ENCODE peak calls at places on chromosome 2, in seven cellular contexts. Q is H1, Z is SK-N-SH, E is HCT116, A is Panc1, C is K562, D is HepG2. F is an unnamed sample.

GRCh38 chr2:71223767-71224333 is 3.1 kb downstream of the PAIP2B start:
- DNase-seq in Q (peak; percentile 57), Z (peak; percentile 52), E (peak; percentile 47), A (peak; percentile 24), C (peak; percentile 56), D (peak; percentile 52), F (no peak)

GRCh38 chr2:18584608-18584954 is 4.8 kb downstream of the NT5C1B start:
- DNase-seq in Q (no peak), Z (no peak), E (no peak), A (no peak), C (no peak), D (no peak), F (no peak)

GRCh38 chr2:170719810-170720209 is 4.7 kb downstream of the SP5 start:
- DNase-seq in Q (no peak), Z (no peak), E (no peak), A (no peak), C (no peak), D (no peak), F (no peak)

GRCh38 chr2:8494589-8494988 is 187.3 kb upstream of the ID2 start:
- DNase-seq in Q (no peak), Z (no peak), E (no peak), A (no peak), C (no peak), D (no peak), F (no peak)

GRCh38 chr2:236157815-236158498 is 10.2 kb downstream of the GBX2 start:
- DNase-seq in Q (no peak), Z (no peak), E (no peak), A (no peak), C (no peak), D (no peak), F (no peak)

GRCh38 chr2:135174049-135174801 is 122.1 kb downstream of the RAB3GAP1 start:
- DNase-seq in Q (no peak), Z (no peak), E (no peak), A (no peak), C (no peak), D (no peak), F (no peak)

GRCh38 chr2:222424729-222425671 is 657 bp downstream of the SGPP2 start:
- DNase-seq in Q (peak; percentile 64), Z (peak; percentile 74), E (no peak), A (no peak), C (no peak), D (no peak), F (no peak)

GRCh38 chr2:230906471-230907230 is 18.4 kb downstream of the GPR55 start:
- DNase-seq in Q (no peak), Z (no peak), E (no peak), A (no peak), C (no peak), D (no peak), F (no peak)

GRCh38 chr2:239247401-239248245 is 153.2 kb downstream of the HDAC4 start:
- DNase-seq in Q (no peak), Z (no peak), E (peak; percentile 99), A (no peak), C (no peak), D (peak; percentile 76), F (no peak)

GRCh38 chr2:30645745-30646119 is 161.5 kb downstream of the CAPN13 start:
- DNase-seq in Q (peak; percentile 34), Z (no peak), E (no peak), A (no peak), C (no peak), D (no peak), F (no peak)

GRCh38 chr2:197941715-197942114 is 137.3 kb downstream of the PLCL1 start:
- DNase-seq in Q (no peak), Z (no peak), E (no peak), A (no peak), C (no peak), D (no peak), F (no peak)

GRCh38 chr2:120495586-120495985 is 149.7 kb downstream of the INHBB start:
- DNase-seq in Q (no peak), Z (no peak), E (no peak), A (no peak), C (no peak), D (no peak), F (no peak)

GRCh38 chr2:178193496-178193822 is 853 bp upstream of the OSBPL6 start:
- DNase-seq in Q (no peak), Z (no peak), E (no peak), A (no peak), C (no peak), D (peak; percentile 85), F (no peak)

GRCh38 chr2:31528823-31529222 is 51.9 kb downstream of the SRD5A2 start:
- DNase-seq in Q (no peak), Z (no peak), E (no peak), A (no peak), C (no peak), D (no peak), F (no peak)

GRCh38 chr2:30736461-30737325 is 70.6 kb downstream of the CAPN13 start:
- DNase-seq in Q (no peak), Z (no peak), E (no peak), A (no peak), C (no peak), D (no peak), F (no peak)

GRCh38 chr2:84435331-84436081 is 23.6 kb downstream of the SUCLG1 start:
- DNase-seq in Q (no peak), Z (no peak), E (no peak), A (no peak), C (no peak), D (no peak), F (no peak)

GRCh38 chr2:182496596-182496995 is 69.8 kb upstream of the PDE1A start:
- DNase-seq in Q (no peak), Z (no peak), E (no peak), A (no peak), C (no peak), D (peak; percentile 9), F (no peak)

GRCh38 chr2:172484253-172484652 is 56.9 kb downstream of the ITGA6 start:
- DNase-seq in Q (no peak), Z (peak; percentile 36), E (no peak), A (no peak), C (peak; percentile 35), D (peak; percentile 41), F (no peak)

GRCh38 chr2:59458862-59459261 is 1094.6 kb downstream of the BCL11A start:
- DNase-seq in Q (no peak), Z (no peak), E (no peak), A (no peak), C (no peak), D (no peak), F (no peak)

GRCh38 chr2:55653255-55653654 is 35.8 kb upstream of the PPP4R3B start:
- DNase-seq in Q (no peak), Z (no peak), E (no peak), A (no peak), C (no peak), D (no peak), F (no peak)

GRCh38 chr2:191171291-191171690 is 20.5 kb upstream of the STAT4 start:
- DNase-seq in Q (no peak), Z (peak; percentile 20), E (no peak), A (no peak), C (no peak), D (no peak), F (no peak)

GRCh38 chr2:18378020-18378653 is 182.3 kb downstream of the RDH14 start:
- DNase-seq in Q (peak; percentile 58), Z (peak; percentile 62), E (peak; percentile 19), A (no peak), C (peak; percentile 52), D (peak; percentile 49), F (no peak)

GRCh38 chr2:143460382-143460781 is 331.2 kb downstream of the ARHGAP15 start:
- DNase-seq in Q (no peak), Z (no peak), E (no peak), A (no peak), C (no peak), D (no peak), F (no peak)

GRCh38 chr2:2810504-2810903 is 479.4 kb upstream of the MYT1L start:
- DNase-seq in Q (peak; percentile 47), Z (no peak), E (no peak), A (no peak), C (no peak), D (no peak), F (no peak)

GRCh38 chr2:203999844-204000243 is 63.3 kb downstream of the ICOS start:
- DNase-seq in Q (no peak), Z (no peak), E (no peak), A (no peak), C (no peak), D (no peak), F (no peak)

GRCh38 chr2:166518634-166519390 is 24.8 kb upstream of the SCN7A start:
- DNase-seq in Q (no peak), Z (no peak), E (no peak), A (no peak), C (no peak), D (no peak), F (no peak)
- TF ChIP-seq SIN3A in Q (no peak), Z (no peak), E (no peak), A (no peak), C (no peak), D (no peak), F (no peak)

GRCh38 chr2:201127128-201127521 is 11.2 kb downstream of the CFLAR start:
- DNase-seq in Q (no peak), Z (no peak), E (no peak), A (no peak), C (no peak), D (no peak), F (no peak)

GRCh38 chr2:201126308-201127127 is 10.6 kb downstream of the CFLAR start:
- DNase-seq in Q (no peak), Z (no peak), E (no peak), A (no peak), C (peak; percentile 62), D (no peak), F (no peak)

GRCh38 chr2:201130524-201131186 is 14.7 kb downstream of the CFLAR start:
- DNase-seq in Q (no peak), Z (no peak), E (no peak), A (no peak), C (peak; percentile 69), D (no peak), F (no peak)

GRCh38 chr2:201129044-201129505 is 13.1 kb downstream of the CFLAR start:
- DNase-seq in Q (no peak), Z (no peak), E (no peak), A (no peak), C (peak; percentile 54), D (peak; percentile 78), F (no peak)

GRCh38 chr2:201127570-201127969 is 11.6 kb downstream of the CFLAR start:
- DNase-seq in Q (no peak), Z (no peak), E (no peak), A (no peak), C (peak; percentile 38), D (no peak), F (no peak)
- TF ChIP-seq SIN3A in Q (no peak), Z (peak; percentile 43), E (no peak), A (no peak), C (no peak), D (no peak), F (no peak)

GRCh38 chr2:34104601-34105000 is 505.5 kb upstream of the FAM98A start:
- DNase-seq in Q (no peak), Z (no peak), E (no peak), A (peak; percentile 74), C (no peak), D (no peak), F (no peak)
- TF ChIP-seq SIN3A in Q (no peak), Z (no peak), E (no peak), A (no peak), C (no peak), D (no peak), F (no peak)

DNA sequence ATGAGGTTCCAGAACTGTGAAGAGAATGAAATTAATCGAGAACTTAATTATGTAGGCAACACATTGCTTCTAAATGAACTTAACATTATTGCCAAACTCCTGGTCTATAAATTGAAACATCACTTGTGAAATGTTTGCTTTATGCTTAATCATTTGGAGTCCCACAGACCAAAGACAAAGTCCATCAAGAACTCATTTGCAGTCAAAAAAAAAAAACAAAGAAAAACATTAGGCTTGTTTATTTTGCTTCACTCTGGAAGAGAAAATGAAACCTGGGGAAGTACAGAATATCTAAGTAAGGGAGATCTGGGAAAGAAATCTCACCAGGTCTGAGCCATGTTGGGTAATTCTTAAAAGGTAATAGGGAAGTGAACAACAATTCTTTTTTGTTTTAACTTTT is 1363.5 kb upstream of the DDX18 start:
- DNase-seq in Q (no peak), Z (no peak), E (no peak), A (no peak), C (no peak), D (no peak), F (no peak)
- TF ChIP-seq SIN3A in Q (no peak), Z (no peak), E (no peak), A (no peak), C (no peak), D (no peak), F (no peak)